ENCODE peak calls at places on chromosomes 16 and 17, in ten cellular contexts. Z, Q, R, I, D, P, A, W, N and B are unnamed samples.

GRCh38 chr17:47969975-47970724 is 763 bp upstream of the CDK5RAP3 start:
- DNase-seq in R (no peak), Z (no peak), W (no peak), A (no peak), P (no peak), N (no peak), Q (no peak), I (no peak), D (no peak), B (no peak)

GRCh38 chr17:21453144-21453982 is 77.2 kb downstream of the KCNJ12 start:
- DNase-seq in N (no peak), P (no peak), R (no peak), Z (no peak), Q (no peak), A (no peak), W (no peak), D (no peak), I (no peak), B (no peak)

GRCh38 chr16:81539009-81539820 is 94.6 kb downstream of the CMIP start:
- DNase-seq in Q (peak; percentile 24), Z (no peak), I (no peak), W (no peak), A (no peak), P (no peak), R (no peak), D (no peak), N (peak; percentile 43), B (no peak)

GRCh38 chr16:67339453-67339852 is 12.8 kb downstream of the LRRC36 start:
- DNase-seq in N (peak; percentile 42), A (no peak), W (no peak), D (no peak), Z (no peak), I (no peak), Q (no peak), R (no peak), P (no peak), B (peak; percentile 32)

GRCh38 chr16:14309906-14310305 is 238.8 kb downstream of the MRTFB start:
- DNase-seq in W (no peak), I (no peak), R (no peak), P (no peak), A (no peak), D (no peak), Q (no peak), N (peak; percentile 95), Z (no peak), B (no peak)

GRCh38 chr17:63714550-63715277 is 14.8 kb upstream of the LIMD2 start:
- DNase-seq in N (peak; percentile 52), Z (no peak), Q (no peak), R (no peak), W (no peak), P (no peak), D (no peak), A (no peak), I (no peak), B (no peak)

GRCh38 chr17:60468371-60468770 is 46.1 kb downstream of the CHCT1 start:
- DNase-seq in P (no peak), Q (no peak), R (no peak), W (no peak), Z (no peak), A (peak; percentile 36), D (no peak), N (no peak), I (no peak), B (no peak)

GRCh38 chr16:30041841-30042240 is 10.8 kb upstream of the TLCD3B start:
- DNase-seq in P (no peak), Z (no peak), N (peak; percentile 65), A (no peak), R (no peak), Q (no peak), W (no peak), I (no peak), D (no peak), B (no peak)

GRCh38 chr17:28421775-28422305 is 15.8 kb upstream of the SLC46A1 start:
- DNase-seq in N (no peak), I (no peak), A (no peak), R (no peak), Q (no peak), P (no peak), D (no peak), W (no peak), Z (no peak), B (no peak)

GRCh38 chr17:27544350-27545131 is 86.4 kb upstream of the LGALS9 start:
- DNase-seq in A (no peak), I (no peak), P (peak; percentile 16), R (no peak), Q (no peak), N (no peak), D (no peak), Z (no peak), W (peak; percentile 75), B (peak; percentile 53)

GRCh38 chr17:19410875-19411291 is at the start of gene RNF112:
- DNase-seq in Z (no peak), W (no peak), A (no peak), I (no peak), P (no peak), Q (peak; percentile 86), D (no peak), R (no peak), N (peak; percentile 82), B (no peak)

GRCh38 chr16:29694384-29695195 is 15.6 kb downstream of the QPRT start:
- DNase-seq in P (no peak), I (no peak), W (no peak), Q (peak; percentile 78), Z (no peak), A (no peak), N (no peak), D (no peak), R (no peak), B (no peak)

GRCh38 chr16:49586466-49586865 is 212.9 kb downstream of the C16orf78 start:
- DNase-seq in R (no peak), I (no peak), Z (no peak), W (no peak), A (no peak), D (no peak), N (no peak), P (no peak), Q (no peak), B (no peak)

GRCh38 chr16:9134739-9135138 is 43.3 kb downstream of the HAPSTR1 start:
- DNase-seq in R (peak; percentile 32), P (peak; percentile 52), D (no peak), N (peak; percentile 62), A (peak; percentile 37), W (peak; percentile 79), I (peak; percentile 32), Q (peak; percentile 82), Z (no peak), B (peak; percentile 54)

GRCh38 chr17:1090454-1091189 is 89.2 kb downstream of the ABR start:
- DNase-seq in Z (no peak), I (no peak), W (no peak), R (peak; percentile 15), A (no peak), P (no peak), N (no peak), Q (no peak), D (no peak), B (no peak)

GRCh38 chr17:13477180-13477611 is 124.5 kb downstream of the HS3ST3A1 start:
- DNase-seq in W (no peak), Q (no peak), P (no peak), A (no peak), Z (no peak), I (no peak), R (no peak), N (peak; percentile 74), D (no peak), B (no peak)

GRCh38 chr16:6512512-6512911 is 820.1 kb upstream of the RBFOX1 start:
- DNase-seq in D (no peak), A (no peak), W (no peak), Z (no peak), P (no peak), Q (no peak), N (no peak), R (no peak), I (no peak), B (no peak)